ENCODE peak calls at places on chromosomes 2 and 18, in seven cellular contexts. One of them, this sample, is unnamed.

GRCh38 chr2:168428431-168428830 is 27.6 kb upstream of the CERS6 start:
- DNase-seq in A549: no peak
- DNase-seq in GM12878: no peak
- DNase-seq in SK-N-SH: no peak
- DNase-seq in HCT116: no peak
- DNase-seq in H1: no peak
- DNase-seq in K562: no peak
- DNase-seq in this sample: no peak

GRCh38 chr2:240374085-240374907 is 61.2 kb upstream of the GPC1 start:
- DNase-seq in A549: peak
- DNase-seq in GM12878: no peak
- DNase-seq in SK-N-SH: no peak
- DNase-seq in HCT116: no peak
- DNase-seq in H1: peak
- DNase-seq in K562: no peak
- DNase-seq in this sample: peak

GRCh38 chr18:12391487-12392136 is 14.6 kb upstream of the AFG3L2 start:
- DNase-seq in A549: peak
- DNase-seq in GM12878: no peak
- DNase-seq in SK-N-SH: peak
- DNase-seq in HCT116: peak
- DNase-seq in H1: no peak
- DNase-seq in K562: peak
- DNase-seq in this sample: peak

GRCh38 chr2:19936979-19937378 is 35.2 kb upstream of the TTC32 start:
- DNase-seq in A549: no peak
- DNase-seq in GM12878: no peak
- DNase-seq in SK-N-SH: no peak
- DNase-seq in HCT116: no peak
- DNase-seq in H1: no peak
- DNase-seq in K562: no peak
- DNase-seq in this sample: no peak

GRCh38 chr2:96304606-96305005 is 740 bp downstream of the SNRNP200 start:
- DNase-seq in A549: no peak
- DNase-seq in GM12878: no peak
- DNase-seq in SK-N-SH: peak
- DNase-seq in HCT116: no peak
- DNase-seq in H1: no peak
- DNase-seq in K562: no peak
- DNase-seq in this sample: no peak

GRCh38 chr2:236107971-236108625 is 60.1 kb downstream of the GBX2 start:
- DNase-seq in A549: no peak
- DNase-seq in GM12878: no peak
- DNase-seq in SK-N-SH: no peak
- DNase-seq in HCT116: no peak
- DNase-seq in H1: no peak
- DNase-seq in K562: no peak
- DNase-seq in this sample: no peak

GRCh38 chr2:176090870-176091269 is 1.7 kb upstream of the HOXD13 start:
- DNase-seq in A549: no peak
- DNase-seq in GM12878: no peak
- DNase-seq in SK-N-SH: no peak
- DNase-seq in HCT116: no peak
- DNase-seq in H1: no peak
- DNase-seq in K562: no peak
- DNase-seq in this sample: no peak

GRCh38 chr2:167749641-167750040 is 497.8 kb downstream of the STK39 start:
- DNase-seq in A549: no peak
- DNase-seq in GM12878: no peak
- DNase-seq in SK-N-SH: no peak
- DNase-seq in HCT116: no peak
- DNase-seq in H1: no peak
- DNase-seq in K562: no peak
- DNase-seq in this sample: no peak

GRCh38 chr18:72187956-72188355 is 356.2 kb downstream of the CBLN2 start:
- DNase-seq in A549: no peak
- DNase-seq in GM12878: no peak
- DNase-seq in SK-N-SH: no peak
- DNase-seq in HCT116: no peak
- DNase-seq in H1: no peak
- DNase-seq in K562: no peak
- DNase-seq in this sample: no peak

GRCh38 chr2:43106767-43107527 is 119.5 kb downstream of the ZFP36L2 start:
- DNase-seq in A549: no peak
- DNase-seq in GM12878: peak
- DNase-seq in SK-N-SH: no peak
- DNase-seq in HCT116: no peak
- DNase-seq in H1: no peak
- DNase-seq in K562: no peak
- DNase-seq in this sample: no peak

GRCh38 chr2:148999451-148999891 is 39.0 kb upstream of the LYPD6B start:
- DNase-seq in A549: no peak
- DNase-seq in GM12878: no peak
- DNase-seq in SK-N-SH: no peak
- DNase-seq in HCT116: no peak
- DNase-seq in H1: no peak
- DNase-seq in K562: no peak
- DNase-seq in this sample: no peak

DNA sequence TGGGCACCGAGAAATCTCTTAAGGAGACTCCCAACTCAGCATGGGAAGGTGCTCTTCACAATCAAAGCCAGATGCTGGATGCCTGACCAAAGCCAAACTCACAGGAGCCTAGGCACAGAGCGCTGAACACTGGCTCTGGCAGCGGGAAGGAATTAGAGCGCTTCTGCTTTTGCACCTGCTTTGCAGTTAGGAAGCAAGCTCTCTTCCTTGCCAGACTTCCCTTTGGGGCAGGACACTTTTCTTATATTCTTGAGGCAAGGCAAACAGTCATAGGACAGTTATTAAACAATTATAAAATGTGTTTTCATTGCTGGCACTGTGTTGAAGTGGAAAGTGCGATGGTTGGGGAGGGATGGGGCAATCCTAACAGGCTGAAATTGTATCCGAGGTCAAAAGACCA is 79.6 kb upstream of the DNMT3A start:
- DNase-seq in A549: no peak
- DNase-seq in GM12878: no peak
- DNase-seq in SK-N-SH: no peak
- DNase-seq in HCT116: no peak
- DNase-seq in H1: no peak
- DNase-seq in K562: no peak
- DNase-seq in this sample: no peak
- H3K4me3 ChIP-seq in A549: no peak
- H3K4me3 ChIP-seq in GM12878: peak
- H3K4me3 ChIP-seq in SK-N-SH: no peak
- H3K4me3 ChIP-seq in HCT116: no peak
- H3K4me3 ChIP-seq in H1: no peak
- H3K4me3 ChIP-seq in K562: no peak
- H3K4me3 ChIP-seq in this sample: no peak

GRCh38 chr18:24315170-24315569 is 82.5 kb downstream of the OSBPL1A start:
- DNase-seq in A549: no peak
- DNase-seq in GM12878: no peak
- DNase-seq in SK-N-SH: no peak
- DNase-seq in HCT116: no peak
- DNase-seq in H1: no peak
- DNase-seq in K562: no peak
- DNase-seq in this sample: peak

GRCh38 chr18:24321071-24321470 is 76.6 kb downstream of the OSBPL1A start:
- DNase-seq in A549: no peak
- DNase-seq in GM12878: no peak
- DNase-seq in SK-N-SH: no peak
- DNase-seq in HCT116: no peak
- DNase-seq in H1: no peak
- DNase-seq in K562: no peak
- DNase-seq in this sample: peak

GRCh38 chr18:24319757-24320156 is 77.9 kb downstream of the OSBPL1A start:
- DNase-seq in A549: no peak
- DNase-seq in GM12878: no peak
- DNase-seq in SK-N-SH: peak
- DNase-seq in HCT116: no peak
- DNase-seq in H1: no peak
- DNase-seq in K562: no peak
- DNase-seq in this sample: no peak

GRCh38 chr18:24322594-24323136 is 75.0 kb downstream of the OSBPL1A start:
- DNase-seq in A549: no peak
- DNase-seq in GM12878: no peak
- DNase-seq in SK-N-SH: no peak
- DNase-seq in HCT116: no peak
- DNase-seq in H1: no peak
- DNase-seq in K562: no peak
- DNase-seq in this sample: peak

GRCh38 chr18:24317370-24317769 is 80.3 kb downstream of the OSBPL1A start:
- DNase-seq in A549: no peak
- DNase-seq in GM12878: no peak
- DNase-seq in SK-N-SH: no peak
- DNase-seq in HCT116: no peak
- DNase-seq in H1: no peak
- DNase-seq in K562: no peak
- DNase-seq in this sample: no peak
- TF ChIP-seq RAD21 in A549: no peak
- TF ChIP-seq RAD21 in GM12878: no peak
- TF ChIP-seq RAD21 in SK-N-SH: no peak
- TF ChIP-seq RAD21 in HCT116: no peak
- TF ChIP-seq RAD21 in H1: no peak
- TF ChIP-seq RAD21 in K562: no peak
- TF ChIP-seq RAD21 in this sample: no peak

GRCh38 chr2:203804070-203804469 is 63.5 kb upstream of the CTLA4 start:
- DNase-seq in A549: no peak
- DNase-seq in GM12878: no peak
- DNase-seq in SK-N-SH: no peak
- DNase-seq in HCT116: no peak
- DNase-seq in H1: no peak
- DNase-seq in K562: no peak
- DNase-seq in this sample: peak
- H3K4me3 ChIP-seq in A549: no peak
- H3K4me3 ChIP-seq in GM12878: no peak
- H3K4me3 ChIP-seq in SK-N-SH: no peak
- H3K4me3 ChIP-seq in HCT116: no peak
- H3K4me3 ChIP-seq in H1: no peak
- H3K4me3 ChIP-seq in K562: no peak
- H3K4me3 ChIP-seq in this sample: no peak

GRCh38 chr2:26534865-26535662 is 57.1 kb upstream of the OTOF start:
- DNase-seq in A549: no peak
- DNase-seq in GM12878: no peak
- DNase-seq in SK-N-SH: no peak
- DNase-seq in HCT116: no peak
- DNase-seq in H1: no peak
- DNase-seq in K562: no peak
- DNase-seq in this sample: no peak
- TF ChIP-seq RAD21 in A549: no peak
- TF ChIP-seq RAD21 in GM12878: no peak
- TF ChIP-seq RAD21 in SK-N-SH: no peak
- TF ChIP-seq RAD21 in HCT116: no peak
- TF ChIP-seq RAD21 in H1: no peak
- TF ChIP-seq RAD21 in K562: no peak
- TF ChIP-seq RAD21 in this sample: no peak

GRCh38 chr2:211990335-211990734 is 548.3 kb downstream of the ERBB4 start:
- DNase-seq in A549: no peak
- DNase-seq in GM12878: no peak
- DNase-seq in SK-N-SH: no peak
- DNase-seq in HCT116: no peak
- DNase-seq in H1: no peak
- DNase-seq in K562: no peak
- DNase-seq in this sample: no peak
- H3K4me3 ChIP-seq in A549: no peak
- H3K4me3 ChIP-seq in GM12878: no peak
- H3K4me3 ChIP-seq in SK-N-SH: no peak
- H3K4me3 ChIP-seq in HCT116: no peak
- H3K4me3 ChIP-seq in H1: no peak
- H3K4me3 ChIP-seq in K562: no peak
- H3K4me3 ChIP-seq in this sample: no peak

GRCh38 chr18:3457261-3457724 is 7.3 kb downstream of the TGIF1 start:
- DNase-seq in A549: no peak
- DNase-seq in GM12878: no peak
- DNase-seq in SK-N-SH: no peak
- DNase-seq in HCT116: no peak
- DNase-seq in H1: no peak
- DNase-seq in K562: no peak
- DNase-seq in this sample: no peak

GRCh38 chr18:3460823-3461398 is 10.9 kb downstream of the TGIF1 start:
- DNase-seq in A549: no peak
- DNase-seq in GM12878: no peak
- DNase-seq in SK-N-SH: no peak
- DNase-seq in HCT116: no peak
- DNase-seq in H1: no peak
- DNase-seq in K562: no peak
- DNase-seq in this sample: no peak

GRCh38 chr18:3458378-3458777 is 8.4 kb downstream of the TGIF1 start:
- DNase-seq in A549: no peak
- DNase-seq in GM12878: no peak
- DNase-seq in SK-N-SH: no peak
- DNase-seq in HCT116: no peak
- DNase-seq in H1: no peak
- DNase-seq in K562: no peak
- DNase-seq in this sample: peak

GRCh38 chr18:3461704-3462103 is 11.7 kb downstream of the TGIF1 start:
- DNase-seq in A549: no peak
- DNase-seq in GM12878: no peak
- DNase-seq in SK-N-SH: no peak
- DNase-seq in HCT116: no peak
- DNase-seq in H1: no peak
- DNase-seq in K562: no peak
- DNase-seq in this sample: no peak

GRCh38 chr18:3458952-3459853 is 9.2 kb downstream of the TGIF1 start:
- DNase-seq in A549: no peak
- DNase-seq in GM12878: no peak
- DNase-seq in SK-N-SH: no peak
- DNase-seq in HCT116: no peak
- DNase-seq in H1: no peak
- DNase-seq in K562: no peak
- DNase-seq in this sample: peak
- TF ChIP-seq RAD21 in A549: peak
- TF ChIP-seq RAD21 in GM12878: no peak
- TF ChIP-seq RAD21 in SK-N-SH: no peak
- TF ChIP-seq RAD21 in HCT116: no peak
- TF ChIP-seq RAD21 in H1: no peak
- TF ChIP-seq RAD21 in K562: no peak
- TF ChIP-seq RAD21 in this sample: no peak

DNA sequence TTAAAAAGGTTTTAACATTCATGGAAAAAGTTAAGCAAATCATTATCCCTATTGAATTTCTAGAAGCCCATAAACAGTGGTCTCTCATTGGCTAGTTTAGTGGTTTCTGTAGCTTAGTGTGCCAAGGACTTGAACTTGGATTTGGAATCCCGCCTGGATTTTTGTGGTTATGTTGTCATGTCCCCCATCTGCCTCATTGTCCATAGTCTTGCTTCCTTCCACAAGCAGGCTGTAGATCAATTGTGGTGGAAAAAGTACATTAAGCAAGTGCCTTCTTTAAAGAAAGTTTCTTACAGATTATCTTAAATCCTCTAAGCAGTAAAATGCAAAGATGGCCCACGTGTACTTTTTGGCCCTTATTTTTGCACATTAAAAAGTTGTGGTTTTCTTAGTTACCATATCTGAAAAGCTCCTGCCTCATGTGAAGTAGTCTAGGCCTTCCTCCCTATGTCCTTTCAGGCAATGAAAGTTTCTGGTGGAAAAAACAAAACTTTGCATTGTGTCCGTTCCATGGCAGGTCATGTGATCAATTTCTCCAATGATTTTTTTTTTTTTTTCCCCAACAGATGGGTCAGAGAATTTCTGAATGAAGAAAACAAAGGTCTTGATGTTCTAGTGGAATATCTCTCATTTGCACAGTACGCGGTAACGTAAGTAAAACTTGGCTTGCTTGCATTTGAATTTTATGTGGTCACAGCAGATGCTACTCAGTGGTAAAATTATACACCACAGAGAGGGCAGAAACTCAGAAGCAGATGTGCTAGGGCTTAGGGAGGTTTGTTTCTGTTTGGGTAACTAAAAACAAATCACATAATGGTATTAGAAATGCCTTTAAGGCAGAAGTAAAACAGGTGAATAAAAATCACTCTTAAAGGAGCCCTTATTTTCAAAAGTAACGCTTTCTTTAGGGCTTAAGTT is 158.8 kb downstream of the PRPF40A start:
- DNase-seq in A549: no peak
- DNase-seq in GM12878: no peak
- DNase-seq in SK-N-SH: no peak
- DNase-seq in HCT116: no peak
- DNase-seq in H1: no peak
- DNase-seq in K562: no peak
- DNase-seq in this sample: peak
- H3K4me3 ChIP-seq in A549: no peak
- H3K4me3 ChIP-seq in GM12878: no peak
- H3K4me3 ChIP-seq in SK-N-SH: no peak
- H3K4me3 ChIP-seq in HCT116: no peak
- H3K4me3 ChIP-seq in H1: no peak
- H3K4me3 ChIP-seq in K562: no peak
- H3K4me3 ChIP-seq in this sample: no peak

This sample was measured in IMR-90.